ENCODE peak calls at places on chromosomes 6 and 20, in ten cellular contexts. L, B, F, Q, I, V, S, Z, E and U are unnamed samples.

GRCh38 chr6:163585932-163586437 is 171.5 kb downstream of the QKI start:
- DNase-seq in L (peak; percentile 96), B (no peak), F (no peak), Q (no peak), I (no peak), V (no peak), S (peak; percentile 58), Z (peak; percentile 60), E (peak; percentile 86), U (no peak)

GRCh38 chr6:1337791-1338190 is 25.9 kb downstream of the FOXQ1 start:
- DNase-seq in L (no peak), B (no peak), F (no peak), Q (no peak), I (no peak), V (no peak), S (no peak), Z (no peak), E (no peak), U (no peak)

GRCh38 chr20:7924692-7925091 is 15.6 kb downstream of the HAO1 start:
- DNase-seq in L (peak; percentile 91), B (no peak), F (no peak), Q (no peak), I (no peak), V (no peak), S (peak; percentile 91), Z (no peak), E (no peak), U (no peak)

GRCh38 chr6:15839969-15840541 is 177.2 kb upstream of the DTNBP1 start:
- DNase-seq in L (no peak), B (no peak), F (no peak), Q (no peak), I (no peak), V (no peak), S (no peak), Z (no peak), E (no peak), U (no peak)

GRCh38 chr6:71190809-71191208 is 97.8 kb upstream of the OGFRL1 start:
- DNase-seq in L (peak; percentile 71), B (no peak), F (no peak), Q (no peak), I (no peak), V (peak; percentile 13), S (no peak), Z (no peak), E (no peak), U (no peak)

GRCh38 chr6:138514860-138515540 is 15.7 kb upstream of the NHSL1 start:
- DNase-seq in L (no peak), B (no peak), F (no peak), Q (no peak), I (no peak), V (peak; percentile 11), S (no peak), Z (no peak), E (no peak), U (no peak)

GRCh38 chr20:14406495-14406894 is 69.1 kb upstream of the FLRT3 start:
- DNase-seq in L (peak; percentile 45), B (no peak), F (no peak), Q (no peak), I (no peak), V (no peak), S (peak; percentile 15), Z (no peak), E (no peak), U (no peak)

GRCh38 chr20:38395165-38395564 is 40.0 kb downstream of the SNHG17 start:
- DNase-seq in L (peak; percentile 34), B (no peak), F (no peak), Q (no peak), I (no peak), V (no peak), S (no peak), Z (no peak), E (no peak), U (no peak)

GRCh38 chr6:43242908-43243648 is at the start of gene TTBK1:
- DNase-seq in L (no peak), B (peak; percentile 34), F (no peak), Q (no peak), I (peak; percentile 51), V (peak; percentile 65), S (no peak), Z (no peak), E (peak; percentile 50), U (peak; percentile 65)

GRCh38 chr6:79869600-79870084 is 77.7 kb downstream of the ELOVL4 start:
- DNase-seq in L (peak; percentile 75), B (peak; percentile 86), F (peak; percentile 86), Q (no peak), I (peak; percentile 81), V (peak; percentile 91), S (peak; percentile 33), Z (peak; percentile 67), E (peak; percentile 84), U (peak; percentile 33)

GRCh38 chr6:8103726-8104125 is 1.4 kb upstream of the EEF1E1 start:
- DNase-seq in L (no peak), B (no peak), F (no peak), Q (no peak), I (no peak), V (no peak), S (no peak), Z (no peak), E (no peak), U (no peak)

GRCh38 chr20:57177636-57178280 is 88.7 kb downstream of the BMP7 start:
- DNase-seq in L (no peak), B (no peak), F (no peak), Q (no peak), I (no peak), V (no peak), S (no peak), Z (no peak), E (no peak), U (no peak)

GRCh38 chr6:146785001-146785585 is 186.3 kb downstream of the ADGB start:
- DNase-seq in L (peak; percentile 65), B (no peak), F (no peak), Q (no peak), I (peak; percentile 13), V (peak; percentile 78), S (peak; percentile 32), Z (peak; percentile 56), E (no peak), U (no peak)
- TF ChIP-seq CTCF in L (peak; percentile 55), B (peak; percentile 77), F (peak; percentile 45), Q (no peak), I (peak; percentile 67), V (peak; percentile 76), S (peak; percentile 61), Z (peak; percentile 75), E (peak; percentile 32), U (peak; percentile 61)

GRCh38 chr6:81766482-81767069 is 14.1 kb upstream of the TENT5A start:
- DNase-seq in L (peak; percentile 97), B (no peak), F (no peak), Q (no peak), I (no peak), V (no peak), S (peak; percentile 88), Z (no peak), E (no peak), U (no peak)
- TF ChIP-seq CTCF in L (no peak), B (no peak), F (no peak), Q (no peak), I (no peak), V (no peak), S (no peak), Z (no peak), E (no peak), U (no peak)

GRCh38 chr6:126167726-126168125 is 172.2 kb upstream of the CENPW start:
- DNase-seq in L (no peak), B (no peak), F (no peak), Q (no peak), I (no peak), V (no peak), S (no peak), Z (no peak), E (no peak), U (no peak)

GRCh38 chr6:126172151-126172550 is 167.8 kb upstream of the CENPW start:
- DNase-seq in L (no peak), B (no peak), F (no peak), Q (no peak), I (no peak), V (no peak), S (no peak), Z (no peak), E (no peak), U (no peak)

GRCh38 chr6:126170433-126170832 is 169.5 kb upstream of the CENPW start:
- DNase-seq in L (no peak), B (no peak), F (peak; percentile 21), Q (no peak), I (no peak), V (no peak), S (no peak), Z (no peak), E (no peak), U (no peak)

GRCh38 chr6:126174697-126175096 is 165.2 kb upstream of the CENPW start:
- DNase-seq in L (no peak), B (no peak), F (no peak), Q (no peak), I (no peak), V (no peak), S (no peak), Z (no peak), E (no peak), U (no peak)

DNA sequence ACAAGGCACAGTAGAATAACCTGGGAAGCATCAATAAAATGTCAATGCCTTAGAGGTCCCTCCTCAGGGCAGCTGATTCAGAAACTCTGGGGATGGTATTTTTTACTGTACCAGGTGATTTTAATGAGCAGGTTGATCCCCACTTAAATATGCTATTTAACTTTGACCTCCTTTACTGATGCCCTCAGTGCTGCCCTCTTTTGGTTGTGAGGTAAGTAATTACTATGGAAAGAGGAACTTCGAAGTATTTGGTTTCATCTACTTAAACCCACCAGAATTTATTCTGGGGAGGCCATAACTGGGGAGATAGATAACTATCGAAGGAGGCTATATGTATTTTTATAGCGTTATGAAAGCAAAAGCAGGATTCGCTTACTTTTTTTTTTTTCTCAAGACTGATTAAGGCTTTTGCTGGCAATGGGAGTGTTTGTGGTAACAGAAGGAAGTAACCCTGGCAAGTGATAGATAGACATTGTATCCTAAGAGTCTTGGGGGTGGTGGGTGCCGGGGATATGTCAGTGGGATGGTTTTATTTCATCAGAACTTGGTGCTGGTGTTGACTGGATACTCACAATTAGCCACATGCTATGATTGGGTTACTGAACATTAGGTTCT is 168.9 kb upstream of the CENPW start:
- DNase-seq in L (peak; percentile 55), B (no peak), F (peak; percentile 17), Q (no peak), I (no peak), V (peak; percentile 42), S (peak; percentile 16), Z (no peak), E (no peak), U (no peak)
- TF ChIP-seq CTCF in L (peak; percentile 72), B (peak; percentile 76), F (peak; percentile 51), Q (no peak), I (peak; percentile 58), V (peak; percentile 56), S (peak; percentile 46), Z (peak; percentile 78), E (peak; percentile 12), U (peak; percentile 39)

GRCh38 chr6:17167327-17167979 is 65.6 kb downstream of the STMND1 start:
- DNase-seq in L (peak; percentile 42), B (peak; percentile 87), F (peak; percentile 41), Q (no peak), I (peak; percentile 52), V (peak; percentile 76), S (peak; percentile 35), Z (peak; percentile 84), E (peak; percentile 63), U (no peak)
- TF ChIP-seq CTCF in L (peak; percentile 62), B (peak; percentile 78), F (peak; percentile 41), Q (no peak), I (peak; percentile 66), V (peak; percentile 72), S (peak; percentile 53), Z (peak; percentile 73), E (peak; percentile 61), U (peak; percentile 47)